ENCODE peak calls at places on chromosomes 12 and 14, in five cellular contexts. R is H9, K is neuronal stem cell, E is H1, D is mesenchymal stem cell. O is an unnamed sample.

GRCh38 chr12:103331643-103332042 is 164.1 kb downstream of the C12orf42 start:
- DNase-seq in D (no peak), R (no peak), E (no peak), K (no peak), O (no peak)

GRCh38 chr14:49768301-49769121 is 558 bp downstream of the KLHDC2 start:
- DNase-seq in K (peak; percentile 41), E (peak; percentile 63), D (peak; percentile 72), R (peak; percentile 54), O (peak; percentile 71)

GRCh38 chr14:93857081-93857480 is 68.8 kb upstream of the PRIMA1 start:
- DNase-seq in D (no peak), K (no peak), E (no peak), R (no peak), O (no peak)

GRCh38 chr14:83867871-83868270 is 1662.1 kb upstream of the FLRT2 start:
- DNase-seq in K (no peak), E (no peak), D (no peak), R (no peak), O (no peak)

GRCh38 chr12:68263366-68263765 is 10.0 kb upstream of the IL22 start:
- DNase-seq in R (no peak), E (no peak), K (no peak), D (peak; percentile 24), O (no peak)

GRCh38 chr12:88509851-88510250 is 70.4 kb downstream of the KITLG start:
- DNase-seq in E (no peak), K (no peak), D (no peak), R (no peak), O (no peak)

GRCh38 chr12:58774731-58775130 is 145.6 kb downstream of the LRIG3 start:
- DNase-seq in R (no peak), D (no peak), E (no peak), K (no peak), O (no peak)

GRCh38 chr12:52646613-52647012 is 5.4 kb downstream of the KRT2 start:
- DNase-seq in D (no peak), E (peak; percentile 46), R (peak; percentile 54), K (no peak), O (peak; percentile 13)

GRCh38 chr12:46674818-46675217 is 151.0 kb downstream of the SLC38A4 start:
- DNase-seq in D (no peak), K (no peak), E (no peak), R (no peak), O (peak; percentile 36)

GRCh38 chr12:109763201-109763841 is 49.7 kb downstream of the FAM222A start:
- DNase-seq in E (peak; percentile 35), D (peak; percentile 65), R (peak; percentile 31), K (no peak), O (peak; percentile 31)

GRCh38 chr12:72493390-72493789 is 221.2 kb downstream of the TRHDE start:
- DNase-seq in D (peak; percentile 15), K (no peak), R (no peak), E (no peak), O (no peak)

GRCh38 chr12:110266381-110266909 is 14.6 kb upstream of the ATP2A2 start:
- DNase-seq in D (no peak), E (no peak), K (no peak), R (no peak), O (no peak)

GRCh38 chr12:120474092-120474960 is 4.8 kb upstream of the SRSF9 start:
- DNase-seq in D (peak; percentile 54), E (no peak), R (peak; percentile 43), K (no peak), O (peak; percentile 91)

GRCh38 chr12:103930787-103931536 is 752 bp downstream of the HSP90B1 start:
- DNase-seq in E (no peak), D (no peak), R (peak; percentile 32), K (peak; percentile 26), O (peak; percentile 41)

DNA sequence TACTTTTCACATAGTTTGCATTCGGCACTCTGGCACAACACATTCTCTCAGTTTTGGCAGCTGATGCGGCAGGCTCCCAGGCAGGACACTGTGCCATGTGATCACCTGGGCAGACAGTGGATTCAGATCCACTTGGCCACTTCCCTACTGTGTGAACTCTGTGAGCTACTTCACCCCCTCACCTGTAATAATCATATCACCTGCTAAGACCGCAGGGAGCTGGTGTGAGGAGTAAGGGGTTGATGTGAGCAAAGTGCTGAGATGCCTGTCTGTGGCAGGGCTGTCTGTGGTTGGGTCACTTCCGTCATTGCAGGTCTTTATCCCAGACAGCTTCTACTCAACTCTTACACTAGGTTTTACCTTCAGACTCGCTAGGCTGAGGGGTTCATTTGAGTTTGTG is 50.4 kb upstream of the AMN start:
- DNase-seq in D (no peak), K (no peak), R (no peak), E (no peak), O (no peak)
- H2BK12ac ChIP-seq in D (no peak overlapping the region), K (no peak overlapping the region), R (no peak overlapping the region), E (no peak overlapping the region), O (no peak overlapping the region)

DNA sequence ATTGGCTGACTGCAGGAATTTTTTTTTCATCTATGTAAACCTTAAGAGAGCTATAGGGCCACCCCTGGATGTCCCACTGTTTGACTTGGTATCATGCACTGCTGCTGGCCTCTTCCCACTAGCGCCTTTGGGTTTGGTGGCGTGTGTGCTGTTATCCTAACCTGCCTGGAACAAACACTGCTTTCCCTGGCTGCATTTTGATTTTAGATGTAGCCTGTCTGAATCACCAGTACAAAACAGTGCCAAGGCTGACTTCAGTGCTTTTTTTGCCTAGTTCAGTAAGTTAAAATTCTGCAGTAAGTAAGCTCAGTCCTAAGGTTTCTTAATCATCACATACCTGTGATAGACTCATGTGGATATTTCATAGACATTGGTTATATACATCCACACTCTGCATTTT is 99.2 kb downstream of the EML1 start:
- DNase-seq in K (no peak), R (no peak), D (no peak), E (no peak), O (no peak)
- H2BK12ac ChIP-seq in K (no peak overlapping the region), R (no peak overlapping the region), D (no peak overlapping the region), E (no peak overlapping the region), O (no peak overlapping the region)

DNA sequence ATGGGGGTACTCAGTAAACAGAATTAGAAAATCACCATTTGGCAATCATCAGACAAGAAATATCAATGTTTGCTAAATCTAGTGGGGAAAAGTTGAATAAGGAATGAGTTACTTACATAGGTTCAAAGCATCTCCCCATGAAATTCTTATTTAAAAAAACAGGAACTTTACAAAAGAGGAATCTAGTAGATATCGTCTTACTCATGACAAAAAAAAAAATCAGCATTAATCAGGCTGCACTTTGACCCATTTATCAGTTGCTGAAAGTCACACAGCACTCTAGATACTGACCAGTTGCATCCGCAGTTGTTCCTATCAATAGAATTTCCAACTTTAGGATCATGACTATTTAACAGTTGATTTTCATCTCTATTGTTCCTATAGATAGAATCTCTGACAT is 5.8 kb upstream of the DICER1 start:
- DNase-seq in E (no peak), D (no peak), K (no peak), R (no peak), O (no peak)
- H2BK12ac ChIP-seq in E (no peak overlapping the region), D (no peak overlapping the region), K (no peak overlapping the region), R (no peak overlapping the region), O (no peak overlapping the region)

GRCh38 chr12:105227879-105228278 is 8.1 kb downstream of the APPL2 start:
- DNase-seq in K (no peak), D (no peak), E (no peak), R (no peak), O (no peak)
- H2BK12ac ChIP-seq in K (no peak overlapping the region), D (no peak overlapping the region), E (no peak overlapping the region), R (no peak overlapping the region), O (no peak overlapping the region)

DNA sequence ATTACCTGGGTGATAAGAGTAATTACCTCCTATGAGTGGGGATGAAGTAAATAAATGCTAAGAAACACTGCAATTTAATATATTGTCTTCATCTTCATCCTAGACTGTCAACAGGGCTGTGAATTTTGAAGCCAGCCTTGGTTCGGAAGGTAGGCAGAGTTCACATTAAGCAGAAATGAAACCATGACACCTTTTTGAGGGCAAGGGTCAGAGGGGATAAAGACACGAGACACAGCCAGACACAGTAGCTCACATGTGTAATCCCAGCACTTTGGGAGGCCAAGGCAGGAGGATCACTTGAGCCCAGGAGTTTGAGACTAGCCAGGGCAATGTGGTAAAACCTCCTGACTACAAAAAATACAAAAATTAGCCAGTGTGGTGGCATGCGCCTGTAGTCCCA is 224.7 kb downstream of the MON2 start:
- DNase-seq in D (no peak), K (no peak), E (no peak), R (no peak), O (no peak)
- H2BK12ac ChIP-seq in D (no peak overlapping the region), K (no peak overlapping the region), E (no peak overlapping the region), R (no peak overlapping the region), O (no peak overlapping the region)

DNA sequence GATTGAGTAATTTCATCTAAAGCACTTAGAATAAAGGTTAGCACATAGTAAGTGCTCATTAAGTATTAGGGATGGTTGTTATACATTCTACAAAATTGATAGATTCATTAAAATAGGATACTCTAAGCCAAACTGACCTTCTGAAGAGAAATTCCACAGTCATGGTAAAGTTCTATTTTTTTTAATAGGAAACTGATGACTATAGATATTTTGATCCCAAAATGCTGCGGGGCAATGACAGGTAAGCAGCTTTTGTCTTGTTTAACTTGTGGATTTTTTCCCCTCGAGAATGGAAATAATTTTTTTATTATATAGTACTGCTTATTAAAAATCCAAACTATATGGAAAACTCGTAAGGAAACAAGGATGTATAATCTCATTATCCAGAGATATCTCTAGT is 97.0 kb downstream of the SCFD1 start:
- DNase-seq in K (no peak), D (no peak), E (no peak), R (no peak), O (no peak)
- H2BK12ac ChIP-seq in K (no peak overlapping the region), D (no peak overlapping the region), E (no peak overlapping the region), R (no peak overlapping the region), O (no peak overlapping the region)

GRCh38 chr12:40185303-40185693 is 39.5 kb upstream of the LRRK2 start:
- DNase-seq in E (no peak), K (no peak), D (no peak), R (no peak), O (no peak)
- H2BK12ac ChIP-seq in E (no peak overlapping the region), K (no peak overlapping the region), D (no peak overlapping the region), R (no peak overlapping the region), O (no peak overlapping the region)

O was measured in trophoblast cell.